ENCODE peak calls at places on chromosomes 5 and 9, in six cellular contexts. One of them, this sample, is unnamed.

GRCh38 chr9:104911029-104911607 is 16.8 kb downstream of the ABCA1 start:
- DNase-seq in Peyer's patch: no peak
- DNase-seq in IMR-90: peak
- DNase-seq in transverse colon: no peak
- DNase-seq in fibroblast of pulmonary artery: no peak
- DNase-seq in A673: no peak
- DNase-seq in this sample: no peak

GRCh38 chr9:6630502-6631206 is 14.9 kb downstream of the GLDC start:
- DNase-seq in Peyer's patch: peak
- DNase-seq in IMR-90: no peak
- DNase-seq in transverse colon: peak
- DNase-seq in fibroblast of pulmonary artery: no peak
- DNase-seq in A673: no peak
- DNase-seq in this sample: peak

GRCh38 chr5:3288325-3288724 is 307.3 kb upstream of the IRX1 start:
- DNase-seq in Peyer's patch: no peak
- DNase-seq in IMR-90: no peak
- DNase-seq in transverse colon: no peak
- DNase-seq in fibroblast of pulmonary artery: no peak
- DNase-seq in A673: no peak
- DNase-seq in this sample: no peak

GRCh38 chr5:142935014-142935413 is 164.8 kb downstream of the ARHGAP26 start:
- DNase-seq in Peyer's patch: no peak
- DNase-seq in IMR-90: no peak
- DNase-seq in transverse colon: no peak
- DNase-seq in fibroblast of pulmonary artery: no peak
- DNase-seq in A673: no peak
- DNase-seq in this sample: no peak

GRCh38 chr5:149011084-149011483 is 51.8 kb downstream of the SH3TC2 start:
- DNase-seq in Peyer's patch: no peak
- DNase-seq in IMR-90: peak
- DNase-seq in transverse colon: no peak
- DNase-seq in fibroblast of pulmonary artery: no peak
- DNase-seq in A673: no peak
- DNase-seq in this sample: no peak

GRCh38 chr5:169347786-169348185 is 46.8 kb upstream of the SLIT3 start:
- DNase-seq in Peyer's patch: no peak
- DNase-seq in IMR-90: no peak
- DNase-seq in transverse colon: no peak
- DNase-seq in fibroblast of pulmonary artery: peak
- DNase-seq in A673: no peak
- DNase-seq in this sample: no peak

GRCh38 chr5:151280443-151280842 is 23.1 kb downstream of the SLC36A3 start:
- DNase-seq in Peyer's patch: no peak
- DNase-seq in IMR-90: no peak
- DNase-seq in transverse colon: no peak
- DNase-seq in fibroblast of pulmonary artery: no peak
- DNase-seq in A673: no peak
- DNase-seq in this sample: no peak

GRCh38 chr9:136673970-136674785 is 11.5 kb downstream of the EGFL7 start:
- DNase-seq in Peyer's patch: no peak
- DNase-seq in IMR-90: no peak
- DNase-seq in transverse colon: no peak
- DNase-seq in fibroblast of pulmonary artery: peak
- DNase-seq in A673: no peak
- DNase-seq in this sample: no peak

GRCh38 chr9:93601063-93601462 is 24.7 kb downstream of the PHF2 start:
- DNase-seq in Peyer's patch: peak
- DNase-seq in IMR-90: no peak
- DNase-seq in transverse colon: no peak
- DNase-seq in fibroblast of pulmonary artery: no peak
- DNase-seq in A673: no peak
- DNase-seq in this sample: no peak

GRCh38 chr9:133742849-133743444 is 4.8 kb upstream of the SARDH start:
- DNase-seq in Peyer's patch: peak
- DNase-seq in IMR-90: peak
- DNase-seq in transverse colon: peak
- DNase-seq in fibroblast of pulmonary artery: peak
- DNase-seq in A673: peak
- DNase-seq in this sample: peak

GRCh38 chr5:133698259-133698554 is 85.9 kb upstream of the FSTL4 start:
- DNase-seq in Peyer's patch: no peak
- DNase-seq in IMR-90: no peak
- DNase-seq in transverse colon: no peak
- DNase-seq in fibroblast of pulmonary artery: no peak
- DNase-seq in A673: no peak
- DNase-seq in this sample: no peak

GRCh38 chr5:178387856-178388190 is 155.2 kb upstream of the PHYKPL start:
- DNase-seq in Peyer's patch: peak
- DNase-seq in IMR-90: no peak
- DNase-seq in transverse colon: no peak
- DNase-seq in fibroblast of pulmonary artery: no peak
- DNase-seq in A673: no peak
- DNase-seq in this sample: no peak

GRCh38 chr9:118230319-118230718 is 526.1 kb downstream of the TLR4 start:
- DNase-seq in Peyer's patch: no peak
- DNase-seq in IMR-90: no peak
- DNase-seq in transverse colon: no peak
- DNase-seq in fibroblast of pulmonary artery: no peak
- DNase-seq in A673: no peak
- DNase-seq in this sample: no peak

GRCh38 chr5:101679816-101680215 is 616.3 kb downstream of the SLCO4C1 start:
- DNase-seq in Peyer's patch: no peak
- DNase-seq in IMR-90: no peak
- DNase-seq in transverse colon: no peak
- DNase-seq in fibroblast of pulmonary artery: peak
- DNase-seq in A673: no peak
- DNase-seq in this sample: no peak

GRCh38 chr5:15834596-15835245 is 334.7 kb downstream of the FBXL7 start:
- DNase-seq in Peyer's patch: no peak
- DNase-seq in IMR-90: peak
- DNase-seq in transverse colon: no peak
- DNase-seq in fibroblast of pulmonary artery: peak
- DNase-seq in A673: peak
- DNase-seq in this sample: no peak

GRCh38 chr5:126680215-126680817 is 79.6 kb downstream of the PHAX start:
- DNase-seq in Peyer's patch: no peak
- DNase-seq in IMR-90: peak
- DNase-seq in transverse colon: peak
- DNase-seq in fibroblast of pulmonary artery: peak
- DNase-seq in A673: peak
- DNase-seq in this sample: no peak

GRCh38 chr9:99823392-99824377 is 2.0 kb downstream of the NR4A3 start:
- DNase-seq in Peyer's patch: peak
- DNase-seq in IMR-90: peak
- DNase-seq in transverse colon: peak
- DNase-seq in fibroblast of pulmonary artery: peak
- DNase-seq in A673: peak
- DNase-seq in this sample: peak

GRCh38 chr9:131731237-131731995 is 8.5 kb downstream of the RAPGEF1 start:
- DNase-seq in Peyer's patch: peak
- DNase-seq in IMR-90: peak
- DNase-seq in transverse colon: no peak
- DNase-seq in fibroblast of pulmonary artery: no peak
- DNase-seq in A673: no peak
- DNase-seq in this sample: no peak

GRCh38 chr5:120446068-120446492 is 18.0 kb upstream of the PRR16 start:
- DNase-seq in Peyer's patch: no peak
- DNase-seq in IMR-90: peak
- DNase-seq in transverse colon: no peak
- DNase-seq in fibroblast of pulmonary artery: peak
- DNase-seq in A673: peak
- DNase-seq in this sample: no peak

GRCh38 chr9:125495137-125496119 is 211.6 kb downstream of the MAPKAP1 start:
- DNase-seq in Peyer's patch: no peak
- DNase-seq in IMR-90: no peak
- DNase-seq in transverse colon: no peak
- DNase-seq in fibroblast of pulmonary artery: no peak
- DNase-seq in A673: no peak
- DNase-seq in this sample: no peak

GRCh38 chr9:36363448-36363847 is 36.6 kb downstream of the RNF38 start:
- DNase-seq in Peyer's patch: no peak
- DNase-seq in IMR-90: no peak
- DNase-seq in transverse colon: no peak
- DNase-seq in fibroblast of pulmonary artery: no peak
- DNase-seq in A673: no peak
- DNase-seq in this sample: no peak

GRCh38 chr5:10702040-10702629 is 58.9 kb downstream of the DAP start:
- DNase-seq in Peyer's patch: no peak
- DNase-seq in IMR-90: peak
- DNase-seq in transverse colon: no peak
- DNase-seq in fibroblast of pulmonary artery: peak
- DNase-seq in A673: no peak
- DNase-seq in this sample: no peak

GRCh38 chr5:149886697-149887470 is 57.7 kb downstream of the PDE6A start:
- DNase-seq in Peyer's patch: no peak
- DNase-seq in IMR-90: peak
- DNase-seq in transverse colon: no peak
- DNase-seq in fibroblast of pulmonary artery: peak
- DNase-seq in A673: peak
- DNase-seq in this sample: no peak

GRCh38 chr5:98938459-98938858 is 9.7 kb upstream of the CHD1 start:
- DNase-seq in Peyer's patch: no peak
- DNase-seq in IMR-90: peak
- DNase-seq in transverse colon: no peak
- DNase-seq in fibroblast of pulmonary artery: peak
- DNase-seq in A673: no peak
- DNase-seq in this sample: no peak

DNA sequence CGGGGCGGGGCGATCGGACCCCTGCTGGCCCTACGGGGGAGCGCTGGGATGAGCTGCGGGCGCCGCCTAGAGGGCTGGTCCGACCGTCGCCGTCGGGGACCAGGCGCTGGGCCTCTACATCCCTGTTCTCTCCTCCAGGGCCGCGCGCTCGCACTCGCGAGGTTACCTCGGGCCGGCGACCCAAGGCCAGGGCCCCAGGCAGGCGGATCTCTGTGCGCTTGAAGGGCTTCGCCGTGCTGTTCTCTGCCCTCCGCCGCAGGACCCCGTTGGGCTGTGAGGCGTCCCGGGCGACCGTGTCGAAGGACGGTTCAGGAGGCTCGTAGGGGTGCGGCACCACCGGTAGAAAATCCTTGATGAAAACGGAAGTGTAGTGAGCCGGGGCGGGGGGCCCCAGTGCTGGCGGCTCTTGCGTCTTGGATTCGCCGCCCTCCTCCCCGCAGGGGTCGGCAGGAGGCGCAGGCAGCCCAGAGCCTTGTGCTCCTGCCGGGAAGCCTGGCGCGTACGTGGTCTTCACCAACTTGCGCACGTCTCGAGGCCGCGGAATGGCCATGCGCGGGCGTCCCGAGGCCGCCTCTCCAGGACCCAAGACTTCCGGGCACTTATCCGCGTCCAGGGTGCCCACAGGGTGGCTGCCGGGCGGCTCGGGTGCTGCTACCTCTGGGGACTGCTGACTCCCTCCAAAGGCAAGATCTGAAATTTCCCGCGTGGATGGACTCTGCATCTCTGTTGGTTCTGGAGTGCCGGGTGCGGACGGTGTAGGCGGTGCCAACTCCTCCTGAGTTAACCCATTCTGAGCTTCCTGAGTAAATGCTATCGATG is 2.0 kb downstream of the PROB1 start:
- DNase-seq in Peyer's patch: peak
- DNase-seq in IMR-90: no peak
- DNase-seq in transverse colon: peak
- DNase-seq in fibroblast of pulmonary artery: peak
- DNase-seq in A673: peak
- DNase-seq in this sample: peak
- TF ChIP-seq CTCF in Peyer's patch: peak
- TF ChIP-seq CTCF in IMR-90: peak
- TF ChIP-seq CTCF in transverse colon: peak
- TF ChIP-seq CTCF in fibroblast of pulmonary artery: peak
- TF ChIP-seq CTCF in A673: peak
- TF ChIP-seq CTCF in this sample: peak

GRCh38 chr9:121929893-121930875 is 162.9 kb downstream of the TTLL11 start:
- DNase-seq in Peyer's patch: no peak
- DNase-seq in IMR-90: no peak
- DNase-seq in transverse colon: no peak
- DNase-seq in fibroblast of pulmonary artery: no peak
- DNase-seq in A673: no peak
- DNase-seq in this sample: no peak
- TF ChIP-seq CTCF in Peyer's patch: no peak
- TF ChIP-seq CTCF in IMR-90: peak
- TF ChIP-seq CTCF in transverse colon: no peak
- TF ChIP-seq CTCF in fibroblast of pulmonary artery: peak
- TF ChIP-seq CTCF in A673: peak
- TF ChIP-seq CTCF in this sample: no peak

DNA sequence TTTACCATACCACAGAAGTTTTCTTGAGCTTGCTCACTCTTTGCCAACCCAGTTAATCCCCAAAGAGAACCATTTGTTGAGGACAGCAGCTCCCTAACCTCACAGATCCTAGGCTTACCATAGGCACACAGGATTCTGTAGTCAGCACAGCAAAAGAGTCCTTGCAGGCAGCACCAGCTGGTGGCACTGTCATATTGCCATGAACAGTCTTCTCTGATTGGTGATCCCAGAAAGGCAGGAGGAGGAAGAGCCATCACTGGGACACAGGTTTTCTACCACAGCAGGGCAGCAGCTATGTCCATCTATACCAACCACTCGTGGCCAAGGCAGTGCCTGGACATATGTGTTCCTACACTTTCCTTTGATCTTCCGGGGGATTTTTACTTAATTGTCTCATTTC is 297.1 kb upstream of the CD180 start:
- DNase-seq in Peyer's patch: peak
- DNase-seq in IMR-90: no peak
- DNase-seq in transverse colon: peak
- DNase-seq in fibroblast of pulmonary artery: peak
- DNase-seq in A673: peak
- DNase-seq in this sample: no peak
- TF ChIP-seq CTCF in Peyer's patch: no peak
- TF ChIP-seq CTCF in IMR-90: no peak
- TF ChIP-seq CTCF in transverse colon: peak
- TF ChIP-seq CTCF in fibroblast of pulmonary artery: peak
- TF ChIP-seq CTCF in A673: peak
- TF ChIP-seq CTCF in this sample: no peak

DNA sequence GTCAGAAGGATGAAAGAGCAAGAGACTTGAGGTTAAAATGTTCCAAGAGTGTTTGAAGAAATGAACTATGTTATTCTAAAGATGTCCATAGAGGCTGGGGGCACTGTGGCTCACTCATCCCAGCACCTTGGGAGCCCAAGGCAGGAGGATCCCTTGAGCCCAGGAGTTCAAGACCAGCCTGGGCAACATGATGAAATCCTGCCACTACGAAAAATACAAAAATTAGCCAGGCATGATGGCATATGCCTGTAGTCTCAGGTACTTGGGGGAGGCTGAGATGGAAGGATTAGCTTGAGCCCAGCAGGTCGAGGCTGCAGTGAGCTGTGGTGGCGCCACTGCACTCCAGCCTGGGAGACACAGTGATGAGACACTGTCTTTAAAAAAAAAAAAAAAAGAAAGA is 2.7 kb downstream of the AOPEP start:
- DNase-seq in Peyer's patch: no peak
- DNase-seq in IMR-90: no peak
- DNase-seq in transverse colon: no peak
- DNase-seq in fibroblast of pulmonary artery: no peak
- DNase-seq in A673: no peak
- DNase-seq in this sample: no peak
- TF ChIP-seq CTCF in Peyer's patch: no peak
- TF ChIP-seq CTCF in IMR-90: no peak
- TF ChIP-seq CTCF in transverse colon: no peak
- TF ChIP-seq CTCF in fibroblast of pulmonary artery: no peak
- TF ChIP-seq CTCF in A673: no peak
- TF ChIP-seq CTCF in this sample: no peak

This sample was measured in natural killer cell.